ENCODE peak calls at places on chromosomes 7 and 10, in nine cellular contexts. M is lung, L is HFF-Myc, O is fibroblast of pulmonary artery, D is adipocyte, B is A549, S is AG10803, Q is colonic mucosa, F is astrocyte of the spinal cord. J is an unnamed sample.

GRCh38 chr10:94992811-94993210 is 54.4 kb downstream of the CYP2C9 start:
- DNase-seq in M (no peak), L (no peak), O (no peak), D (no peak), B (no peak), S (no peak), Q (no peak), F (no peak), J (no peak)

GRCh38 chr7:17832820-17833219 is 107.5 kb downstream of the SNX13 start:
- DNase-seq in M (no peak), L (no peak), O (no peak), D (no peak), B (no peak), S (no peak), Q (no peak), F (no peak), J (no peak)

GRCh38 chr7:16982640-16983103 is 100.9 kb upstream of the AGR3 start:
- DNase-seq in M (no peak), L (peak), O (peak), D (peak), B (no peak), S (peak), Q (no peak), F (peak), J (peak)

GRCh38 chr7:54690892-54691291 is 68.1 kb downstream of the SEC61G start:
- DNase-seq in M (no peak), L (no peak), O (no peak), D (no peak), B (no peak), S (no peak), Q (no peak), F (no peak), J (no peak)

GRCh38 chr7:35518767-35519166 is 176.2 kb downstream of the HERPUD2 start:
- DNase-seq in M (no peak), L (no peak), O (no peak), D (no peak), B (no peak), S (no peak), Q (no peak), F (no peak), J (no peak)

GRCh38 chr7:50610521-50611277 is 45.5 kb upstream of the DDC start:
- DNase-seq in M (no peak), L (peak), O (peak), D (peak), B (no peak), S (peak), Q (no peak), F (peak), J (peak)

GRCh38 chr10:29714096-29714874 is 79.5 kb upstream of the SVIL start:
- DNase-seq in M (peak), L (peak), O (peak), D (peak), B (peak), S (peak), Q (no peak), F (peak), J (no peak)

GRCh38 chr7:21071570-21071969 is 284.9 kb upstream of the SP8 start:
- DNase-seq in M (no peak), L (no peak), O (no peak), D (no peak), B (no peak), S (no peak), Q (no peak), F (no peak), J (no peak)

GRCh38 chr10:86363184-86363832 is 3.3 kb downstream of the GRID1 start:
- DNase-seq in M (no peak), L (no peak), O (no peak), D (no peak), B (peak), S (no peak), Q (no peak), F (no peak), J (no peak)

GRCh38 chr10:110686037-110686436 is 41.9 kb downstream of the RBM20 start:
- DNase-seq in M (peak), L (no peak), O (no peak), D (no peak), B (no peak), S (no peak), Q (no peak), F (peak), J (no peak)

GRCh38 chr10:13000431-13000830 is 1.1 kb downstream of the CCDC3 start:
- DNase-seq in M (no peak), L (no peak), O (no peak), D (no peak), B (no peak), S (no peak), Q (no peak), F (no peak), J (no peak)

GRCh38 chr10:13001887-13002212 is 337 bp upstream of the CCDC3 start:
- DNase-seq in M (no peak), L (no peak), O (no peak), D (no peak), B (no peak), S (no peak), Q (no peak), F (no peak), J (no peak)

GRCh38 chr10:13003004-13003403 is 1.5 kb upstream of the CCDC3 start:
- DNase-seq in M (no peak), L (no peak), O (peak), D (no peak), B (no peak), S (peak), Q (no peak), F (no peak), J (no peak)

GRCh38 chr10:13003781-13004180 is 2.3 kb upstream of the CCDC3 start:
- DNase-seq in M (no peak), L (no peak), O (no peak), D (no peak), B (no peak), S (no peak), Q (no peak), F (no peak), J (no peak)

GRCh38 chr10:13001041-13001886 is at the start of gene CCDC3:
- DNase-seq in M (no peak), L (no peak), O (no peak), D (peak), B (peak), S (no peak), Q (peak), F (no peak), J (no peak)
- H3K4me3 ChIP-seq in M (peak), L (no peak), O (peak), D (peak), B (peak), S (no peak), Q (peak), F (peak), J (no peak)

DNA sequence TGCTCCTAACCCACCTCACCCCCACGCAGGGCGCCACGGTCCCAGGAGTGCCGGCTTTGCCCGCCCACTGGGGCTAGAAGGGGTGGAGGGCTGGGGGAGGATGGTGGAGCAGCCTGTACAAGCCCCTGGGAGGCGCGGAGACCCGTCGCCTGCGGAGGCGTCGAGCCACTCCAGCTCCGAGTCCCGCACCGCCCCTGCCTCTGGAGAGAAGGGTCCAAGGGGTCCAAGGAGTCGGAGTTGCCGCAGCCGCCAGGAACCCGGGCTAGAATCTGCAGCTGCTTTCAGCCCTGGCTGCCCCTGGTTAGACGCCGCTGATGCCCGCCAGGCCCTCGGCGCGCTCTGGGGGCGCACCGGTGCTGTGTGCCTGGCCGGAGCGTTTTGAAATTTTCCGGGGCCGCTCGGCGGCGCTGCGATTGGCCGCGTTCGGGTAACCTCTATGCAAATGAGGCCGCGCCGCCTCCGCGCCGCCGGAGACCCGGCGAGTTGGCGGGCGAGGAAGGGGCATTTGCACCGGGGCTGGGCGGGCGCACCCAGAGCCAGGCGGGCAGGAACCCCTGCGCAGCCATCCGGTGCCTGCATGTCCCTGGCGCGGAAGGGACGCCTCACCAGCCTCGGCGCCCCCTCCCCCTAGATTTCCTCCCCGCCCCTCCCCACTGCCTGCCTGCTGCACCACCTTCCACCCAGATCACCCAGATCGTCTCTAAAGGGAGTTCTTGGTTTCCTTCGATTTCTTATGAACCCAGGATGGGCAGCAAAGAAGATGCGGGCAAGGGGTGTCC is at the start of gene HMX2:
- DNase-seq in M (no peak), L (no peak), O (no peak), D (no peak), B (no peak), S (no peak), Q (no peak), F (no peak), J (no peak)
- H3K4me3 ChIP-seq in M (no peak), L (no peak), O (no peak), D (no peak), B (peak), S (no peak), Q (peak), F (no peak), J (no peak)

DNA sequence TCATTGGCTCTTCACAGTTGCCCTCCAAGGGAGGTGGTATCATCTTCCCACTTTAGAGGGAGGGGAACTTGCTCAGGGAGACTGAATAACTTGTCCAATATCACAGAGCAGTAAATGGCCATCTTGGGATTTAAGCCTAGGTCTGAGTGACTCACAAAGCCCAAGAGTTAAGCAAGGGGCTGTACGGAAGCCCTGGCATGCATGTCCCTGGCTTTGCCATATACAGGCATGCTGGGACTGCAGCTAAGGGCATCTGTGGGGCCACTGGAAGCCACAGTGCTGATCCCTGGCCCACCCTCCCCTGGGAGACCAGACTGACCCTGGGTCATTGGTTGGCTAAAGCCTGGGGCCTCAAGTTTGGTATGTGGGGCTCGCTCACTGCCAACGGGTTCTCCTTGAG is 3.1 kb downstream of the VSIR start:
- DNase-seq in M (no peak), L (no peak), O (peak), D (peak), B (no peak), S (peak), Q (no peak), F (peak), J (no peak)
- H3K4me3 ChIP-seq in M (no peak), L (no peak), O (no peak), D (peak), B (no peak), S (peak), Q (no peak), F (no peak), J (no peak)

GRCh38 chr7:28854750-28855074 is 103.4 kb downstream of the TRIL start:
- DNase-seq in M (no peak), L (no peak), O (no peak), D (no peak), B (no peak), S (no peak), Q (no peak), F (no peak), J (no peak)
- H3K4me3 ChIP-seq in M (no peak), L (no peak), O (no peak), D (peak), B (peak), S (no peak), Q (no peak), F (no peak), J (no peak)

J was measured in small intestine.